ENCODE peak calls at places on chromosomes 5 and 9, in six cellular contexts. J is A549, E is HepG2, O is H1, M is SK-N-SH, Q is K562. L is an unnamed sample.

GRCh38 chr9:38761334-38761733 is 41.4 kb upstream of the FAM240B start:
- DNase-seq in J (no peak), E (no peak), O (no peak), M (peak), Q (no peak), L (no peak)

GRCh38 chr9:70413427-70413797 is 1.0 kb downstream of the KLF9 start:
- DNase-seq in J (no peak), E (no peak), O (no peak), M (peak), Q (peak), L (no peak)

GRCh38 chr5:171906171-171906570 is 100.3 kb downstream of the FBXW11 start:
- DNase-seq in J (no peak), E (no peak), O (no peak), M (no peak), Q (no peak), L (no peak)

GRCh38 chr5:162768962-162769464 is 668.4 kb upstream of the CCNG1 start:
- DNase-seq in J (no peak), E (no peak), O (no peak), M (no peak), Q (no peak), L (peak)

GRCh38 chr9:97737429-97737828 is 40.3 kb upstream of the XPA start:
- DNase-seq in J (peak), E (peak), O (peak), M (peak), Q (peak), L (no peak)

GRCh38 chr9:93085676-93086075 is 10.3 kb upstream of the CARD19 start:
- DNase-seq in J (peak), E (no peak), O (no peak), M (peak), Q (no peak), L (no peak)

GRCh38 chr5:84239509-84239908 is 145.2 kb downstream of the EDIL3 start:
- DNase-seq in J (no peak), E (no peak), O (no peak), M (no peak), Q (no peak), L (no peak)

GRCh38 chr5:171310334-171310815 is 1.3 kb downstream of the TLX3 start:
- DNase-seq in J (no peak), E (no peak), O (peak), M (no peak), Q (no peak), L (no peak)

GRCh38 chr5:78979899-78980298 is 5.2 kb downstream of the ARSB start:
- DNase-seq in J (no peak), E (no peak), O (no peak), M (no peak), Q (no peak), L (no peak)

GRCh38 chr5:148909001-148909400 is 82.6 kb downstream of the ADRB2 start:
- DNase-seq in J (no peak), E (no peak), O (no peak), M (no peak), Q (no peak), L (no peak)

DNA sequence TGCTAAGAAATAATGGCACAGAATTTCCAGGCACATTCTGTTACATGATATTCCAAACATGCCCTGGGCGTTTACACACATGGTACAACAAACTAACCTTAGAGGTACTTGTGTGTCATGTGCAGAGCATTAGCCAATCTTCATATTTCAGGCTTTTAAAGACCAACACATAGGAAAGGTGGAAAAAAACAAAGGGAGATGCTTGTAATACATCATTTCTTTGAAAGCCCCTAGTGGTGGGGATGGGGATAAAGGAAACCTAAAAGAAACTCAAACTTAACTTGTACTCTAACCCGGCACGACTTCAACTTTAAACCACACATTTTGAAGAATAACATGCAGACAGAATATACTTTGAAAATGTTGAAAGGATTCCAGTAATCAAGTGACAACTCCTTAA is 133.6 kb downstream of the PTPRD start:
- DNase-seq in J (peak), E (peak), O (no peak), M (peak), Q (no peak), L (no peak)
- TF ChIP-seq USF2 in J (no peak), E (no peak), O (no peak), M (no peak), Q (no peak), L (no peak)

DNA sequence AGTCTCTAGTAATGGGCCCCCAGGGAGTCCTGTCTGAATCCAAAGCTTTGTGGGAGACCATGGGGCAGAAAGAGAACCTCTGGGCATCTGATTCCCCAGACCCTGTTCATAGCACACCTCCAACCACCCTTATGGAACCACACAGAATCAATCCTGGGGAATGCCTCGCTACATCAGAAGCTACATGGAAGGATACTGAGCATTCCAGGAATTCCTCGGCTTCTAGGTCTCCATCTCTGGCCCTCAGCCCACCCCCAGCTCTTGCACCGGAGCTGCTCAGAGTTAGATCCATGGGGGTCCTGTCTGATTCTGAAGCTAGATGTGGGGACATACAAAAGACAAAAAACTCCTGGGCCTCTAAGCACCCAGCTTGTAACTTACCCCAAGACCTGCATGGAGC is 28.4 kb downstream of the VCP start:
- DNase-seq in J (no peak), E (no peak), O (no peak), M (no peak), Q (no peak), L (no peak)
- TF ChIP-seq CHD2 in J (no peak), E (no peak), O (no peak), M (no peak), Q (no peak), L (no peak)

DNA sequence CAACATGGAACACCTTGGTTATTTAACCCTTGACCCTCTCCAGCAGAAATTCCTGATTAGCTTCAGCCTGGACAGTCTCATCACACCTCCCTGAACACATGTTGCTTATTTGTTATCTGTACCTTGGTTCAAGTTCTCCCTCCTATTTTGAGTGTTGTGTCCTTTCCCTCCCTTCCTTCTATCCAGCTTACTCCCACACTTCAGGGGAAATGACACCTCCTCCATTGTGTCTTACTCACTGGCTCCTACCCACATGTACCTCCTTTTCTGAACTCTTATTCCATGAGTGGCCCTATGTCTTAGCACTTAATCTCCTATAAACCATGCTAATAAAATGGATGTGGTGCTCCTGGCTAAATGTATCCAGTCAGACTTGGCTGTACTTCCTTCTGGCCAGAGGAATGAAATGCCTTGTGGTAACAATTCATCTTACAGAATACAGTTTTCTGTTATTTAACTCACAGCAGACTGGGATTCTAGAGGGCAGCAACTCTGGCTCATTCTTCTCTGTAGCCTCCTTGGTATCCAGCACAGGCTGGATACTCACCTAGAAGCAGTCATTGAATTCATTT is 11.2 kb downstream of the LIX1 start:
- DNase-seq in J (no peak), E (no peak), O (no peak), M (no peak), Q (no peak), L (no peak)
- TF ChIP-seq USF2 in J (no peak), E (no peak), O (no peak), M (no peak), Q (no peak), L (no peak)

GRCh38 chr5:74957906-74958305 is 91.7 kb upstream of the FAM169A start:
- DNase-seq in J (no peak), E (no peak), O (no peak), M (no peak), Q (no peak), L (no peak)
- TF ChIP-seq CHD2 in J (no peak), E (no peak), O (no peak), M (no peak), Q (no peak), L (no peak)

GRCh38 chr9:104906441-104907277 is 21.3 kb downstream of the ABCA1 start:
- DNase-seq in J (no peak), E (no peak), O (peak), M (no peak), Q (no peak), L (no peak)
- TF ChIP-seq USF2 in J (no peak), E (no peak), O (no peak), M (no peak), Q (no peak), L (no peak)

GRCh38 chr5:37902323-37902722 is 62.5 kb upstream of the GDNF start:
- DNase-seq in J (no peak), E (no peak), O (no peak), M (no peak), Q (no peak), L (no peak)
- TF ChIP-seq CHD2 in J (no peak), E (no peak), O (no peak), M (no peak), Q (no peak), L (no peak)

GRCh38 chr5:16726538-16726946 is 109.7 kb upstream of the RETREG1 start:
- DNase-seq in J (no peak), E (no peak), O (no peak), M (no peak), Q (no peak), L (peak)
- TF ChIP-seq USF2 in J (no peak), E (no peak), O (no peak), M (no peak), Q (no peak), L (no peak)

DNA sequence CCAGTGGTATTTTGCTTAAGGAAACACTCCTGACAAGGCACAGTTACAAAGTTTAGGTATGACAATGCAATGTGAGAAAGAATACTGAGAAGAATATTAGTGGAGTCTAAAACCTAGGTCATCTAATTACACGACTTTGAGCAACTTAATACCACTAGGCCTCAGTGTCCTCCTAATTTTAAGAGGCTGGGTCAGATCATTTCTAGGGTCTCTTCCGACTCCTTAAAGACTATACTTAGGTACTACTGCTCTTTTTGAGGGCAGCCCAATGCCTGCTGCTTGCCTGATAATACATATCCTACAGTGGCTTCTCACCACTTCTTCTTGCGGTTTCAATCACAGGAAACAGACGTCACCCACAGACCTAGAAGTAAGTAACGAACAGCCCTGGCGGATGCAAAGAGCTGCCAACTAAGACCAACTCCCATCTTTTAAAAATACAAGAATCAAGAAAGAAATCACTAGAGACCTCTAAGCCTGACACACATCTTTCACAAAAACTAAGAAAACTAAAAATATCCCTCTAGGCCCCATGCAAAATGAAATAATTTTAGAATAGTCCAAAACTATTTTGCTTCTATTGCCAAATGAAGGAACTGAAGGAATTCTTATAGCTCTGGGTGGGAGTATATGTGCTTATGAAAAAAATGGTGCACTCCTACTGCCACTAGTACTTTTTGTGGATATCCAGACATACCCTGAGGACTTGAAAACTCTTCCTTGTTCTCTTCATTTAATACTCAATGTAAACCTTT is 13.1 kb downstream of the DIAPH1 start:
- DNase-seq in J (no peak), E (no peak), O (no peak), M (no peak), Q (peak), L (peak)
- TF ChIP-seq CHD2 in J (no peak), E (no peak), O (no peak), M (no peak), Q (no peak), L (peak)

GRCh38 chr9:13461588-13461987 is 182.1 kb upstream of the MPDZ start:
- DNase-seq in J (no peak), E (no peak), O (no peak), M (no peak), Q (no peak), L (no peak)
- TF ChIP-seq USF2 in J (no peak), E (no peak), O (no peak), M (no peak), Q (no peak), L (no peak)

GRCh38 chr5:137446611-137447010 is 52.5 kb downstream of the SPOCK1 start:
- DNase-seq in J (no peak), E (no peak), O (no peak), M (no peak), Q (no peak), L (no peak)

GRCh38 chr5:137453476-137454080 is 45.5 kb downstream of the SPOCK1 start:
- DNase-seq in J (peak), E (peak), O (no peak), M (no peak), Q (no peak), L (no peak)

GRCh38 chr5:137450759-137451158 is 48.4 kb downstream of the SPOCK1 start:
- DNase-seq in J (no peak), E (no peak), O (no peak), M (no peak), Q (no peak), L (no peak)

DNA sequence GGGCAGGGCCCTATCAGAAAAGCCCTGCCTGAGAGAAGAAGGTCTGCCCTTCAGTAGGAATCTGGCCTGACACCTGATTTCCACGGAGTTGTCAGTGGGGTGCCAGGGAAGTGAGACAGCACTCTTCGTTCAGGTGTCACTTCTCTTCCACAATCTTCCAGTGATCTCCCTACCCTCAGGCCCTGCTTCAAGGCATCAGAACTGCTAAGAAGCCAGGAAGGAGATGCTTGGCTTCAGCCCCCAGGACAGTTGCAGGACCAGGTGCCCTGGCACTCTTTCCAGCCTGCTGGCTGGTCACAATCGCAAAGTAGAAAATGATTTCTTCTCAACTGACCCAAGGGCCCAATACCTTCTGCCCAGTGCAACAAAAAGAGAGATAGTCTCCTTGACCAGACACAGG is 50.3 kb downstream of the SPOCK1 start:
- DNase-seq in J (no peak), E (no peak), O (no peak), M (no peak), Q (no peak), L (no peak)
- TF ChIP-seq CHD2 in J (no peak), E (no peak), O (no peak), M (no peak), Q (no peak), L (no peak)